ENCODE peak calls at places on chromosomes 11 and 22, in eight cellular contexts. W is kidney, R is brain microvascular endothelial cell, L is H9, Q is ovary, M is bronchial epithelial cell, Z is WTC11, U is lower lobe of right lung. J is an unnamed sample.

GRCh38 chr22:49656291-49656851 is 171.3 kb downstream of the BRD1 start:
- DNase-seq in W (peak), R (no peak), L (no peak), Q (no peak), M (no peak), Z (no peak), U (peak), J (no peak)

GRCh38 chr22:24875862-24876506 is 70.0 kb downstream of the SGSM1 start:
- DNase-seq in W (no peak), R (no peak), L (peak), Q (peak), M (no peak), Z (peak), U (no peak), J (peak)

GRCh38 chr11:111870522-111870886 is 877 bp downstream of the ALG9 start:
- DNase-seq in W (no peak), R (no peak), L (no peak), Q (no peak), M (no peak), Z (no peak), U (no peak), J (no peak)

GRCh38 chr11:73576226-73576625 is 21.7 kb downstream of the FAM168A start:
- DNase-seq in W (no peak), R (no peak), L (no peak), Q (no peak), M (no peak), Z (no peak), U (no peak), J (no peak)

GRCh38 chr11:109048098-109048497 is 373.9 kb upstream of the C11orf87 start:
- DNase-seq in W (no peak), R (peak), L (no peak), Q (no peak), M (no peak), Z (no peak), U (no peak), J (no peak)

GRCh38 chr22:25485626-25486545 is 78.6 kb upstream of the GRK3 start:
- DNase-seq in W (no peak), R (no peak), L (no peak), Q (no peak), M (no peak), Z (no peak), U (no peak), J (no peak)

GRCh38 chr11:108324587-108324986 is 101.7 kb downstream of the ATM start:
- DNase-seq in W (no peak), R (no peak), L (no peak), Q (no peak), M (peak), Z (no peak), U (no peak), J (no peak)

GRCh38 chr22:23769321-23769965 is 1.7 kb upstream of the CHCHD10 start:
- DNase-seq in W (no peak), R (no peak), L (no peak), Q (no peak), M (no peak), Z (no peak), U (no peak), J (no peak)

GRCh38 chr11:34194576-34195335 is 89.3 kb downstream of the NAT10 start:
- DNase-seq in W (no peak), R (no peak), L (peak), Q (no peak), M (no peak), Z (peak), U (no peak), J (no peak)

GRCh38 chr22:48096846-48097665 is 1334.6 kb downstream of the TBC1D22A start:
- DNase-seq in W (no peak), R (no peak), L (peak), Q (no peak), M (no peak), Z (no peak), U (no peak), J (no peak)

GRCh38 chr22:17705565-17706450 is 67.3 kb downstream of the BCL2L13 start:
- DNase-seq in W (no peak), R (no peak), L (no peak), Q (no peak), M (peak), Z (no peak), U (no peak), J (no peak)

GRCh38 chr11:47946682-47947575 is 33.4 kb upstream of the PTPRJ start:
- DNase-seq in W (peak), R (peak), L (peak), Q (peak), M (peak), Z (no peak), U (peak), J (peak)

DNA sequence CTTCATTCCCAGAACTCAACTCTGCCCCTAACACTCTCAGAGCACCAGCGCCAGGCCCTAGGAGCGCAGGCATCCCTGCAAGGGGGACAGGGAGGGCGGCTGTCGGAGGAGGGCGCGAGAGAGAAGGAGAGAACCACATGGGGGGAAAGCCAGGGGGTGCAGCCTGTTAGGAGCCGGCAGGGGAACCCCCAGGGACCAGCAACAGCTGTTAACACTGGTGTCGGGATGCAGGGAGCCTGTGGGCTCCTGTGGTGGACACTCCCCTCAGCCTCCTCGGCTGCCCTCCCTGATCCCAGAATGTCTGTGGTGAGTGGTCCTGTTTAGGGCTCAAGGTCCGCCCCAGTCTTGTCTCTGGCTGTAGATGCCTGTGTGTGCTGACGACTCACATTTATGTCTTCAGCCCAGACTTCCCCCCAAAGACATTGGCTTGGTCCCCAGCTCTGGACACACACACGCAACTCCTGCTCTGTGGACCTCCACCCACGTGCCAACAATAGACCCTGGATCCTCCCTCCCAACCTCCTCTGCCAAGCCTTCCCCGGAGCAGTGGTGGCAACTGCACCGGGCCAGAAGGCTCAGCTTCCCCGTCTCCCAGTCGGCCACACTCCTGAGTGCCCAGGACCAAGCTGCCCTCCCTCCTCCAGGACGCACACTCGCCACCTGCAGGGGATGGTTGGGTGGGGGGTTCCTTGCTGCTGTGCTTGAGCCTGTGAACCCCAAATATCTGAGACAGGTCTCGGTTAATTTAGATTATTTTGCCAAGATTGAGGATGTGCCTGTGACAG is 817 bp upstream of the IFITM5 start:
- DNase-seq in W (peak), R (no peak), L (peak), Q (peak), M (no peak), Z (no peak), U (peak), J (no peak)
- TF ChIP-seq CTCF in W (no peak), R (peak), L (peak), Q (no peak), M (peak), Z (no peak), U (peak), J (no peak)

GRCh38 chr11:116533186-116533825 is 239.5 kb downstream of the BUD13 start:
- DNase-seq in W (no peak), R (no peak), L (no peak), Q (no peak), M (no peak), Z (peak), U (no peak), J (no peak)
- TF ChIP-seq CTCF in W (no peak), R (peak), L (peak), Q (no peak), M (no peak), Z (no peak), U (no peak), J (no peak)

GRCh38 chr11:79413258-79413657 is 27.6 kb downstream of the TENM4 start:
- DNase-seq in W (peak), R (peak), L (peak), Q (peak), M (peak), Z (peak), U (no peak), J (peak)
- TF ChIP-seq CTCF in W (no peak), R (no peak), L (no peak), Q (no peak), M (no peak), Z (no peak), U (no peak), J (no peak)

GRCh38 chr11:38824573-38824972 is 2226.5 kb upstream of the RAG2 start:
- DNase-seq in W (no peak), R (no peak), L (no peak), Q (no peak), M (peak), Z (no peak), U (no peak), J (no peak)
- TF ChIP-seq CTCF in W (no peak), R (peak), L (peak), Q (no peak), M (peak), Z (no peak), U (no peak), J (no peak)

GRCh38 chr22:37782340-37783168 is 25.2 kb upstream of the GCAT start:
- DNase-seq in W (no peak), R (no peak), L (no peak), Q (no peak), M (peak), Z (no peak), U (no peak), J (no peak)
- TF ChIP-seq CTCF in W (no peak), R (peak), L (peak), Q (no peak), M (no peak), Z (no peak), U (no peak), J (no peak)

GRCh38 chr11:29634744-29635143 is 382.1 kb downstream of the KCNA4 start:
- DNase-seq in W (no peak), R (no peak), L (no peak), Q (no peak), M (no peak), Z (no peak), U (no peak), J (no peak)

GRCh38 chr11:29628584-29628983 is 388.2 kb downstream of the KCNA4 start:
- DNase-seq in W (no peak), R (no peak), L (no peak), Q (no peak), M (no peak), Z (no peak), U (no peak), J (no peak)

GRCh38 chr11:29629281-29629680 is 387.5 kb downstream of the KCNA4 start:
- DNase-seq in W (no peak), R (peak), L (no peak), Q (no peak), M (peak), Z (no peak), U (no peak), J (peak)

DNA sequence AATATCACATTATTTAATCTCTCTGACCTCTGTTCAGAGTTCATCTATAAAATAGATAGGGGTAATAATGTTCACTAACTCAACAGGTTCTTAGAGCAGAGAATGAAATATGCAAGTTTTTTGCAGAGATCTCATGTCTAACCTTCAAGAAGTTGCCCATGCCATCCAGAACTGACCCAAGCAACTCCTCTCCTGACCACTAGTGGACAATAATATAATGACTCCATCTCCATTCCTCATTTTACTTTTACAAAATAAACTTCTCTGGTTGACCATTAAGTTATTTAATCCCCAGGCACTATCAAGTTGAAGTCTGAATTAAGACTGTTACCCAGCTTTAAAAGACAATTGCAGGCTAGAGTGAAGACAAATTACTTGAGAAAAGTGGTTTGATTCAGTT is 382.6 kb downstream of the KCNA4 start:
- DNase-seq in W (no peak), R (no peak), L (no peak), Q (no peak), M (peak), Z (no peak), U (no peak), J (no peak)
- TF ChIP-seq CTCF in W (no peak), R (peak), L (peak), Q (no peak), M (no peak), Z (no peak), U (no peak), J (no peak)

GRCh38 chr22:38704568-38705234 is 1.0 kb upstream of the GTPBP1 start:
- DNase-seq in W (no peak), R (no peak), L (no peak), Q (no peak), M (no peak), Z (no peak), U (no peak), J (no peak)

GRCh38 chr22:38707346-38707745 is 1.6 kb downstream of the GTPBP1 start:
- DNase-seq in W (no peak), R (no peak), L (no peak), Q (no peak), M (peak), Z (no peak), U (no peak), J (peak)

GRCh38 chr22:38706101-38706884 is 549 bp downstream of the GTPBP1 start:
- DNase-seq in W (peak), R (no peak), L (no peak), Q (peak), M (no peak), Z (peak), U (peak), J (no peak)

GRCh38 chr22:38706885-38707180 is 1.1 kb downstream of the GTPBP1 start:
- DNase-seq in W (no peak), R (no peak), L (no peak), Q (no peak), M (peak), Z (no peak), U (no peak), J (no peak)

GRCh38 chr22:38705235-38706100 is at the start of gene GTPBP1:
- DNase-seq in W (peak), R (peak), L (peak), Q (peak), M (peak), Z (peak), U (peak), J (peak)
- TF ChIP-seq CTCF in W (no peak), R (peak), L (no peak), Q (no peak), M (no peak), Z (no peak), U (no peak), J (no peak)

GRCh38 chr11:119774180-119774763 is 45.3 kb upstream of the NECTIN1 start:
- DNase-seq in W (peak), R (no peak), L (peak), Q (no peak), M (peak), Z (peak), U (no peak), J (peak)
- TF ChIP-seq CTCF in W (no peak), R (no peak), L (no peak), Q (no peak), M (no peak), Z (no peak), U (no peak), J (no peak)

DNA sequence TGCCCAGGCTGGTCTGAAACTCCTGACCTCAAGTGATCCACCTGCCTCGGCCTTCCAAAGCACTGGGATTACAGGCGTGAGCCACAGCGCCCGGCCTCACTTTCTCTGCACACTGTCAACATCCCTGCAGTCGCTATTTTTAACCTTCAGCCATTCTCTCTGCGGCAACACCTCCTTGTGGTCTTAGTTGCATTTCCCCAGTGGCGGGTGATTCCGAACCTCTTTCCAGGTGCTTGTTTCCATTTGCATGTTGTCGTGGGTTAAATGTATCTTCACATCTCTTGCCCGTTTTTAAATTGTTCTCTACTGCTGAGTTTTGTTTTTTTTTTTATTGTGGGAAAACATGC is 2.2 kb upstream of the SCT start:
- DNase-seq in W (peak), R (no peak), L (no peak), Q (no peak), M (no peak), Z (peak), U (no peak), J (no peak)
- TF ChIP-seq CTCF in W (no peak), R (peak), L (peak), Q (no peak), M (no peak), Z (no peak), U (no peak), J (no peak)

GRCh38 chr11:103618532-103618931 is 417.9 kb upstream of the DDI1 start:
- DNase-seq in W (no peak), R (peak), L (no peak), Q (no peak), M (peak), Z (no peak), U (no peak), J (no peak)

GRCh38 chr11:103623933-103624332 is 412.5 kb upstream of the DDI1 start:
- DNase-seq in W (no peak), R (no peak), L (no peak), Q (no peak), M (no peak), Z (no peak), U (no peak), J (no peak)

GRCh38 chr11:103619938-103620337 is 416.5 kb upstream of the DDI1 start:
- DNase-seq in W (no peak), R (no peak), L (no peak), Q (no peak), M (no peak), Z (no peak), U (no peak), J (no peak)

GRCh38 chr11:103622296-103622695 is 414.1 kb upstream of the DDI1 start:
- DNase-seq in W (no peak), R (no peak), L (no peak), Q (no peak), M (no peak), Z (no peak), U (no peak), J (no peak)

DNA sequence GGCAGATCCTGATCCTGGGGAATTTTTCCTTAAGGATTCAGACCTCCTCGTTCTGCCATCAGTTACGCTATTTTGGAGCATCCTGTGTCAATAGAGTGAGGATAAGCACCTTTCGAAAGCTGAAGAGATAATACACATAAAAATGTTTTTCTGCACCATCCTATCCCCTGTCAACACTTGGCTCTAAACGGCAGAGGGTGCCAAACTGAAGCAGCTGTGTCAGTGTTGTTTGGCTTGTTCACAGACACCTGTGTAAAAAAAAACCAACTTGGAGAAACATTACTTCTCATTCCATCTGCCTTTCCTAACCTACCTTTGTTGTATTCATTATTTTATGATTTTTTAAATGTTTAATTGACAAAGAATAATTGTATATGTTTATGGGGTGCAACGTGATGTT is 417.0 kb upstream of the DDI1 start:
- DNase-seq in W (no peak), R (no peak), L (no peak), Q (no peak), M (no peak), Z (no peak), U (no peak), J (no peak)
- TF ChIP-seq CTCF in W (no peak), R (peak), L (peak), Q (no peak), M (peak), Z (no peak), U (no peak), J (peak)

J was measured in RWPE1.